ENCODE peak calls at places on chromosomes 2 and 18, in seven cellular contexts. One of them, this sample, is unnamed.
A peak's percentile ranks its signal among the peaks of the same experiment; 100 is the strongest.

GRCh38 chr2:106115250-106115649 is 78.9 kb downstream of the UXS1 start:
- DNase-seq in cardiac fibroblast: peak; percentile 20
- DNase-seq in fibroblast of pulmonary artery: peak; percentile 45
- DNase-seq in CD8-positive, alpha-beta T cell: no peak
- DNase-seq in tibial artery: no peak
- DNase-seq in body of pancreas: no peak
- DNase-seq in spleen: no peak
- DNase-seq in this sample: no peak

GRCh38 chr2:101277111-101277510 is 24.4 kb downstream of the CNOT11 start:
- DNase-seq in cardiac fibroblast: peak; percentile 15
- DNase-seq in fibroblast of pulmonary artery: peak; percentile 20
- DNase-seq in CD8-positive, alpha-beta T cell: no peak
- DNase-seq in tibial artery: no peak
- DNase-seq in body of pancreas: no peak
- DNase-seq in spleen: no peak
- DNase-seq in this sample: no peak

GRCh38 chr18:51235011-51235789 is 37.7 kb upstream of the MEX3C start:
- DNase-seq in cardiac fibroblast: peak; percentile 62
- DNase-seq in fibroblast of pulmonary artery: peak; percentile 40
- DNase-seq in CD8-positive, alpha-beta T cell: no peak
- DNase-seq in tibial artery: no peak
- DNase-seq in body of pancreas: no peak
- DNase-seq in spleen: no peak
- DNase-seq in this sample: no peak

GRCh38 chr2:100745630-100746029 is 74.3 kb upstream of the NPAS2 start:
- DNase-seq in cardiac fibroblast: no peak
- DNase-seq in fibroblast of pulmonary artery: no peak
- DNase-seq in CD8-positive, alpha-beta T cell: no peak
- DNase-seq in tibial artery: no peak
- DNase-seq in body of pancreas: no peak
- DNase-seq in spleen: no peak
- DNase-seq in this sample: no peak

GRCh38 chr2:139214806-139215205 is 434.6 kb upstream of the NXPH2 start:
- DNase-seq in cardiac fibroblast: no peak
- DNase-seq in fibroblast of pulmonary artery: no peak
- DNase-seq in CD8-positive, alpha-beta T cell: no peak
- DNase-seq in tibial artery: no peak
- DNase-seq in body of pancreas: no peak
- DNase-seq in spleen: no peak
- DNase-seq in this sample: no peak

GRCh38 chr2:62455957-62456692 is 49.9 kb downstream of the TMEM17 start:
- DNase-seq in cardiac fibroblast: no peak
- DNase-seq in fibroblast of pulmonary artery: no peak
- DNase-seq in CD8-positive, alpha-beta T cell: no peak
- DNase-seq in tibial artery: no peak
- DNase-seq in body of pancreas: no peak
- DNase-seq in spleen: no peak
- DNase-seq in this sample: no peak

GRCh38 chr2:239533917-239534316 is 133.1 kb upstream of the HDAC4 start:
- DNase-seq in cardiac fibroblast: peak; percentile 14
- DNase-seq in fibroblast of pulmonary artery: no peak
- DNase-seq in CD8-positive, alpha-beta T cell: no peak
- DNase-seq in tibial artery: peak; percentile 43
- DNase-seq in body of pancreas: no peak
- DNase-seq in spleen: peak; percentile 53
- DNase-seq in this sample: no peak

GRCh38 chr2:20583425-20583881 is 67.4 kb downstream of the HS1BP3 start:
- DNase-seq in cardiac fibroblast: no peak
- DNase-seq in fibroblast of pulmonary artery: no peak
- DNase-seq in CD8-positive, alpha-beta T cell: no peak
- DNase-seq in tibial artery: no peak
- DNase-seq in body of pancreas: no peak
- DNase-seq in spleen: peak; percentile 40
- DNase-seq in this sample: no peak

GRCh38 chr2:212974692-212975091 is 176.7 kb downstream of the IKZF2 start:
- DNase-seq in cardiac fibroblast: peak; percentile 81
- DNase-seq in fibroblast of pulmonary artery: peak; percentile 85
- DNase-seq in CD8-positive, alpha-beta T cell: no peak
- DNase-seq in tibial artery: no peak
- DNase-seq in body of pancreas: no peak
- DNase-seq in spleen: no peak
- DNase-seq in this sample: no peak

GRCh38 chr2:237322564-237322963 is 91.4 kb downstream of the COL6A3 start:
- DNase-seq in cardiac fibroblast: no peak
- DNase-seq in fibroblast of pulmonary artery: no peak
- DNase-seq in CD8-positive, alpha-beta T cell: no peak
- DNase-seq in tibial artery: no peak
- DNase-seq in body of pancreas: peak; percentile 47
- DNase-seq in spleen: no peak
- DNase-seq in this sample: no peak

GRCh38 chr2:105782646-105783045 is 37.9 kb downstream of the NCK2 start:
- DNase-seq in cardiac fibroblast: no peak
- DNase-seq in fibroblast of pulmonary artery: no peak
- DNase-seq in CD8-positive, alpha-beta T cell: no peak
- DNase-seq in tibial artery: no peak
- DNase-seq in body of pancreas: no peak
- DNase-seq in spleen: no peak
- DNase-seq in this sample: no peak

GRCh38 chr2:23940976-23941605 is 828 bp downstream of the UBXN2A start:
- DNase-seq in cardiac fibroblast: peak; percentile 50
- DNase-seq in fibroblast of pulmonary artery: peak; percentile 50
- DNase-seq in CD8-positive, alpha-beta T cell: no peak
- DNase-seq in tibial artery: no peak
- DNase-seq in body of pancreas: no peak
- DNase-seq in spleen: no peak
- DNase-seq in this sample: no peak

GRCh38 chr2:74703373-74703772 is 49.3 kb downstream of the SEMA4F start:
- DNase-seq in cardiac fibroblast: peak; percentile 94
- DNase-seq in fibroblast of pulmonary artery: peak; percentile 91
- DNase-seq in CD8-positive, alpha-beta T cell: no peak
- DNase-seq in tibial artery: peak; percentile 41
- DNase-seq in body of pancreas: no peak
- DNase-seq in spleen: no peak
- DNase-seq in this sample: no peak

GRCh38 chr18:57048859-57049258 is 98.0 kb upstream of the BOD1L2 start:
- DNase-seq in cardiac fibroblast: no peak
- DNase-seq in fibroblast of pulmonary artery: no peak
- DNase-seq in CD8-positive, alpha-beta T cell: no peak
- DNase-seq in tibial artery: no peak
- DNase-seq in body of pancreas: no peak
- DNase-seq in spleen: no peak
- DNase-seq in this sample: no peak

DNA sequence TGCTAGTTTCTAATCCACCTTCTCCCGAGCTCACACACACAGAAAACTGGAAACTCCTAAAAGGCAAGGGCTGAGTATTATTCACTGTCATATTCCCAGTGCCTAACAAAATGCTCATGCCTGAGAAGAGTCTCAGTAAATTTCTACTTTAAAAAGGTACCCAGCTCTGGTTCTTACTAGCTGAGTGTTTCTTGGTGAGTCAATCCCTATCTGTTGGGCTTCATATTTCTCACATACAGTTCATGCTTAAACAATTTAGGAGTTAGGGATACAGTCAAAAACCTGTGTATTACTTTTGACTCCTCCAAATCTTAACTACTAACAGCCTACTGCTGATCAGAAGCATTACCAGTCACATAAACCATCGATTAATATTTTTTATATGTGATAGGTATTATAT is 204.9 kb downstream of the EN1 start:
- DNase-seq in cardiac fibroblast: no peak
- DNase-seq in fibroblast of pulmonary artery: no peak
- DNase-seq in CD8-positive, alpha-beta T cell: no peak
- DNase-seq in tibial artery: no peak
- DNase-seq in body of pancreas: no peak
- DNase-seq in spleen: no peak
- DNase-seq in this sample: no peak
- H3K4me3 ChIP-seq in cardiac fibroblast: no peak overlapping the region
- H3K4me3 ChIP-seq in fibroblast of pulmonary artery: no peak overlapping the region
- H3K4me3 ChIP-seq in CD8-positive, alpha-beta T cell: no peak overlapping the region
- H3K4me3 ChIP-seq in tibial artery: no peak overlapping the region
- H3K4me3 ChIP-seq in body of pancreas: no peak overlapping the region
- H3K4me3 ChIP-seq in spleen: no peak overlapping the region
- H3K4me3 ChIP-seq in this sample: no peak overlapping the region

GRCh38 chr2:142869461-142870106 is 7.9 kb upstream of the KYNU start:
- DNase-seq in cardiac fibroblast: no peak
- DNase-seq in fibroblast of pulmonary artery: no peak
- DNase-seq in CD8-positive, alpha-beta T cell: no peak
- DNase-seq in tibial artery: no peak
- DNase-seq in body of pancreas: no peak
- DNase-seq in spleen: no peak
- DNase-seq in this sample: no peak

GRCh38 chr2:142866426-142866825 is 11.0 kb upstream of the KYNU start:
- DNase-seq in cardiac fibroblast: no peak
- DNase-seq in fibroblast of pulmonary artery: no peak
- DNase-seq in CD8-positive, alpha-beta T cell: no peak
- DNase-seq in tibial artery: no peak
- DNase-seq in body of pancreas: no peak
- DNase-seq in spleen: no peak
- DNase-seq in this sample: no peak

GRCh38 chr2:142865924-142866323 is 11.5 kb upstream of the KYNU start:
- DNase-seq in cardiac fibroblast: peak; percentile 22
- DNase-seq in fibroblast of pulmonary artery: peak; percentile 8
- DNase-seq in CD8-positive, alpha-beta T cell: no peak
- DNase-seq in tibial artery: no peak
- DNase-seq in body of pancreas: no peak
- DNase-seq in spleen: no peak
- DNase-seq in this sample: no peak

GRCh38 chr2:142868281-142868762 is 9.1 kb upstream of the KYNU start:
- DNase-seq in cardiac fibroblast: no peak
- DNase-seq in fibroblast of pulmonary artery: no peak
- DNase-seq in CD8-positive, alpha-beta T cell: no peak
- DNase-seq in tibial artery: peak; percentile 75
- DNase-seq in body of pancreas: no peak
- DNase-seq in spleen: peak; percentile 79
- DNase-seq in this sample: no peak

GRCh38 chr2:142867161-142867560 is 10.3 kb upstream of the KYNU start:
- DNase-seq in cardiac fibroblast: no peak
- DNase-seq in fibroblast of pulmonary artery: peak; percentile 3
- DNase-seq in CD8-positive, alpha-beta T cell: no peak
- DNase-seq in tibial artery: no peak
- DNase-seq in body of pancreas: no peak
- DNase-seq in spleen: no peak
- DNase-seq in this sample: no peak
- H3K4me3 ChIP-seq in cardiac fibroblast: no peak overlapping the region
- H3K4me3 ChIP-seq in fibroblast of pulmonary artery: no peak overlapping the region
- H3K4me3 ChIP-seq in CD8-positive, alpha-beta T cell: no peak overlapping the region
- H3K4me3 ChIP-seq in tibial artery: no peak overlapping the region
- H3K4me3 ChIP-seq in body of pancreas: no peak overlapping the region
- H3K4me3 ChIP-seq in spleen: no peak overlapping the region
- H3K4me3 ChIP-seq in this sample: no peak overlapping the region

GRCh38 chr18:13465476-13465875 is 246.9 kb downstream of the LDLRAD4 start:
- DNase-seq in cardiac fibroblast: no peak
- DNase-seq in fibroblast of pulmonary artery: no peak
- DNase-seq in CD8-positive, alpha-beta T cell: no peak
- DNase-seq in tibial artery: no peak
- DNase-seq in body of pancreas: no peak
- DNase-seq in spleen: no peak
- DNase-seq in this sample: no peak

GRCh38 chr18:13462686-13463085 is 244.1 kb downstream of the LDLRAD4 start:
- DNase-seq in cardiac fibroblast: no peak
- DNase-seq in fibroblast of pulmonary artery: no peak
- DNase-seq in CD8-positive, alpha-beta T cell: no peak
- DNase-seq in tibial artery: no peak
- DNase-seq in body of pancreas: no peak
- DNase-seq in spleen: no peak
- DNase-seq in this sample: no peak

GRCh38 chr18:13463526-13463925 is 245.0 kb downstream of the LDLRAD4 start:
- DNase-seq in cardiac fibroblast: no peak
- DNase-seq in fibroblast of pulmonary artery: no peak
- DNase-seq in CD8-positive, alpha-beta T cell: no peak
- DNase-seq in tibial artery: no peak
- DNase-seq in body of pancreas: no peak
- DNase-seq in spleen: no peak
- DNase-seq in this sample: no peak

GRCh38 chr18:13465126-13465446 is 246.5 kb downstream of the LDLRAD4 start:
- DNase-seq in cardiac fibroblast: no peak
- DNase-seq in fibroblast of pulmonary artery: no peak
- DNase-seq in CD8-positive, alpha-beta T cell: no peak
- DNase-seq in tibial artery: no peak
- DNase-seq in body of pancreas: no peak
- DNase-seq in spleen: no peak
- DNase-seq in this sample: no peak

GRCh38 chr18:13464432-13465125 is 246.0 kb downstream of the LDLRAD4 start:
- DNase-seq in cardiac fibroblast: peak; percentile 30
- DNase-seq in fibroblast of pulmonary artery: peak; percentile 33
- DNase-seq in CD8-positive, alpha-beta T cell: peak; percentile 85
- DNase-seq in tibial artery: peak; percentile 75
- DNase-seq in body of pancreas: no peak
- DNase-seq in spleen: peak; percentile 92
- DNase-seq in this sample: peak; percentile 86
- H3K4me3 ChIP-seq in cardiac fibroblast: no peak overlapping the region
- H3K4me3 ChIP-seq in fibroblast of pulmonary artery: no peak overlapping the region
- H3K4me3 ChIP-seq in CD8-positive, alpha-beta T cell: peak overlapping the region; percentile 73
- H3K4me3 ChIP-seq in tibial artery: no peak overlapping the region
- H3K4me3 ChIP-seq in body of pancreas: no peak overlapping the region
- H3K4me3 ChIP-seq in spleen: peak overlapping the region; percentile 45
- H3K4me3 ChIP-seq in this sample: peak overlapping the region; percentile 86

GRCh38 chr2:207290833-207291232 is 125.1 kb upstream of the KLF7 start:
- DNase-seq in cardiac fibroblast: no peak
- DNase-seq in fibroblast of pulmonary artery: no peak
- DNase-seq in CD8-positive, alpha-beta T cell: no peak
- DNase-seq in tibial artery: no peak
- DNase-seq in body of pancreas: no peak
- DNase-seq in spleen: no peak
- DNase-seq in this sample: no peak

GRCh38 chr2:207291287-207292249 is 125.8 kb upstream of the KLF7 start:
- DNase-seq in cardiac fibroblast: no peak
- DNase-seq in fibroblast of pulmonary artery: no peak
- DNase-seq in CD8-positive, alpha-beta T cell: no peak
- DNase-seq in tibial artery: no peak
- DNase-seq in body of pancreas: no peak
- DNase-seq in spleen: no peak
- DNase-seq in this sample: no peak

GRCh38 chr2:207300817-207301216 is 135.1 kb upstream of the KLF7 start:
- DNase-seq in cardiac fibroblast: no peak
- DNase-seq in fibroblast of pulmonary artery: no peak
- DNase-seq in CD8-positive, alpha-beta T cell: no peak
- DNase-seq in tibial artery: no peak
- DNase-seq in body of pancreas: no peak
- DNase-seq in spleen: no peak
- DNase-seq in this sample: no peak

DNA sequence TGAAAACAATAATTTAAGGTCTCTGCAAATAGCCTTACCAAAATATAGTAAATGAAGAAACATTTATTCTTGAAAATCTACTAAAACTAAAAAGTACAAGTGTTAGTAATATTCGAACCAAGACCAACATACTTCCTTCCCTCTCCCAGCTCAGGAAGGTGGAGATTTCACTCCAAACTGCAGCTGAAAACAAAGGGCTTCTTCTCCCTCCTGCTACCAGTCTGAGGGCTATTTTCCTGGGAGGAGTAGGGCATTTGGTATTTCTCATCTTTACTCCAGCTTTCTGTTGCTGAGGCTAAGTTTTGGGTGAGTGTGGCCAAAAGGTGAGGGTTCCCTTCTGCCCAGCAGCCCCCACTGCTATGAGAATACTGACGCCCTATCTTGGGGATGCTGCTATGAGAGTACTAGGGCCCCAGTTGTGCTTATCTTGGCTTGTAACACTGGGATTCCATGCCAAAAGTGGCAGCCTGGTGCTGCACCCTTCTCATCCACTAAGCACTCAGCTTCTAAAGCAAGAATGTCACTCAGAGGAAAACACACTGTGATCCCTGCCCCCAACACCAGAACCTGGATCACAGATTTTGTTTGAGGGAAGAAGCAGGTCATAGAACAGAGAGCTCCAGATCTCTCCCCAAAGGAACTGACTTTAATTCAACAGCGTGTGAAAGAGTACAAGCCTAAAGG is 130.7 kb upstream of the KLF7 start:
- DNase-seq in cardiac fibroblast: peak; percentile 45
- DNase-seq in fibroblast of pulmonary artery: peak; percentile 17
- DNase-seq in CD8-positive, alpha-beta T cell: no peak
- DNase-seq in tibial artery: no peak
- DNase-seq in body of pancreas: no peak
- DNase-seq in spleen: no peak
- DNase-seq in this sample: no peak
- H3K4me3 ChIP-seq in cardiac fibroblast: no peak overlapping the region
- H3K4me3 ChIP-seq in fibroblast of pulmonary artery: no peak overlapping the region
- H3K4me3 ChIP-seq in CD8-positive, alpha-beta T cell: no peak overlapping the region
- H3K4me3 ChIP-seq in tibial artery: no peak overlapping the region
- H3K4me3 ChIP-seq in body of pancreas: no peak overlapping the region
- H3K4me3 ChIP-seq in spleen: no peak overlapping the region
- H3K4me3 ChIP-seq in this sample: no peak overlapping the region